ENCODE peak calls at places on chromosome 3, in five cellular contexts. F is stimulated activated CD4-positive, alpha-beta T cell treated with anti-CD3 and anti-CD28 coated beads, Interleukin-2, amount 100 ng/mL, for 48 hours; X is HepG2; Y is activated T-cell treated with anti-CD3 and anti-CD28 coated beads, Interleukin-2, amount 50 U/mL, for 72 hours; O is NCI-H1436. R is an unnamed sample.

GRCh38 chr3:175386630-175387029 is 527.5 kb downstream of the NAALADL2 start:
- DNase-seq in O (no peak), X (no peak), F (no peak), Y (no peak), R (no peak)

GRCh38 chr3:135784557-135784956 is 181.0 kb upstream of the PPP2R3A start:
- DNase-seq in Y (no peak), F (no peak), O (no peak), X (no peak), R (peak; percentile 5)

GRCh38 chr3:3191675-3192480 is 12.4 kb upstream of the CRBN start:
- DNase-seq in Y (no peak), X (no peak), F (no peak), O (no peak), R (no peak)

GRCh38 chr3:143736651-143737050 is 111.6 kb downstream of the SLC9A9 start:
- DNase-seq in X (no peak), O (no peak), Y (no peak), F (no peak), R (no peak)

GRCh38 chr3:107689355-107689754 is 166.6 kb downstream of the BBX start:
- DNase-seq in X (peak; percentile 73), O (no peak), Y (no peak), F (no peak), R (no peak)

GRCh38 chr3:102089904-102090492 is 240.7 kb downstream of the NFKBIZ start:
- DNase-seq in O (no peak), X (no peak), F (no peak), Y (no peak), R (no peak)

GRCh38 chr3:13650210-13651056 is 101.5 kb downstream of the FBLN2 start:
- DNase-seq in O (peak; percentile 12), F (peak; percentile 81), Y (peak; percentile 81), X (peak; percentile 46), R (peak; percentile 91)

GRCh38 chr3:46065751-46066256 is 38.5 kb upstream of the XCR1 start:
- DNase-seq in Y (no peak), O (no peak), X (no peak), F (no peak), R (no peak)

GRCh38 chr3:63706321-63707085 is 54.0 kb downstream of the SNTN start:
- DNase-seq in F (no peak), X (no peak), Y (no peak), O (no peak), R (no peak)

GRCh38 chr3:104554409-104554808 is 812.3 kb upstream of the ALCAM start:
- DNase-seq in F (no peak), Y (no peak), X (no peak), O (no peak), R (no peak)

GRCh38 chr3:172653004-172653403 is 57.9 kb downstream of the NCEH1 start:
- DNase-seq in Y (no peak), F (no peak), O (no peak), X (no peak), R (no peak)

GRCh38 chr3:47294392-47294791 is 11.6 kb downstream of the KLHL18 start:
- DNase-seq in X (no peak), Y (no peak), F (no peak), O (no peak), R (no peak)

GRCh38 chr3:167066977-167067843 is 312.9 kb downstream of the ZBBX start:
- DNase-seq in X (no peak), F (no peak), Y (no peak), O (no peak), R (no peak)

GRCh38 chr3:133859381-133860245 is 36.1 kb downstream of the RAB6B start:
- DNase-seq in O (no peak), Y (no peak), X (no peak), F (no peak), R (no peak)

GRCh38 chr3:71862374-71863145 is 77.6 kb upstream of the PROK2 start:
- DNase-seq in Y (no peak), O (no peak), F (no peak), X (no peak), R (no peak)

GRCh38 chr3:197912770-197913476 is 37.1 kb upstream of the RPL35A start:
- DNase-seq in F (no peak), X (no peak), Y (no peak), O (no peak), R (no peak)

GRCh38 chr3:71429610-71429988 is 153.9 kb downstream of the FOXP1 start:
- DNase-seq in X (no peak), Y (no peak), O (no peak), F (no peak), R (no peak)

GRCh38 chr3:172751188-172751571 is 654 bp downstream of the ECT2 start:
- DNase-seq in Y (no peak), X (no peak), O (no peak), F (no peak), R (no peak)

GRCh38 chr3:169085827-169086226 is 577.7 kb downstream of the MECOM start:
- DNase-seq in F (no peak), O (no peak), Y (no peak), X (no peak), R (no peak)

GRCh38 chr3:22937536-22937935 is 265.6 kb upstream of the UBE2E2 start:
- DNase-seq in X (no peak), Y (no peak), F (no peak), O (no peak), R (no peak)

GRCh38 chr3:78494831-78495230 is 1273.0 kb downstream of the ROBO1 start:
- DNase-seq in F (no peak), X (no peak), O (no peak), Y (no peak), R (no peak)

GRCh38 chr3:196406806-196407470 is 25.3 kb downstream of the UBXN7 start:
- DNase-seq in Y (no peak), O (no peak), F (no peak), X (no peak), R (no peak)

GRCh38 chr3:125231895-125232294 is 19.3 kb upstream of the SLC12A8 start:
- DNase-seq in F (no peak), X (no peak), Y (no peak), O (no peak), R (no peak)

GRCh38 chr3:175357758-175358157 is 498.6 kb downstream of the NAALADL2 start:
- DNase-seq in F (no peak), Y (no peak), X (no peak), O (no peak), R (no peak)

GRCh38 chr3:159669024-159669476 is 319.6 kb upstream of the IL12A start:
- DNase-seq in Y (no peak), X (no peak), O (no peak), F (no peak), R (no peak)

GRCh38 chr3:16305121-16305541 is 40.1 kb downstream of the OXNAD1 start:
- DNase-seq in X (no peak), Y (peak; percentile 70), F (no peak), O (no peak), R (no peak)

GRCh38 chr3:23650371-23651140 is 155.2 kb upstream of the UBE2E1 start:
- DNase-seq in O (no peak), Y (no peak), X (no peak), F (no peak), R (no peak)

GRCh38 chr3:189188466-189188865 is 16.7 kb downstream of the TPRG1 start:
- DNase-seq in F (no peak), O (no peak), Y (no peak), X (peak; percentile 17), R (no peak)

GRCh38 chr3:136885357-136886213 is 23.6 kb downstream of the NCK1 start:
- DNase-seq in X (no peak), O (no peak), Y (peak; percentile 10), F (no peak), R (no peak)

GRCh38 chr3:188383763-188384162 is 229.8 kb downstream of the LPP start:
- DNase-seq in Y (no peak), X (no peak), O (no peak), F (no peak), R (no peak)

GRCh38 chr3:107994954-107995715 is 95.7 kb downstream of the CD47 start:
- DNase-seq in O (no peak), X (no peak), F (no peak), Y (no peak), R (no peak)

GRCh38 chr3:190205739-190206138 is 85.0 kb upstream of the P3H2 start:
- DNase-seq in O (no peak), F (no peak), X (no peak), Y (no peak), R (peak; percentile 59)

GRCh38 chr3:159189994-159190669 is 388.3 kb downstream of the MFSD1 start:
- DNase-seq in F (no peak), O (no peak), X (no peak), Y (no peak), R (no peak)